ENCODE peak calls at places on chromosomes 3 and 15, in eight cellular contexts. C, H, K, A, T, S, F and M are unnamed samples.

GRCh38 chr3:106810461-106810733 is 566.8 kb upstream of the CCDC54 start:
- DNase-seq in T (no peak), H (no peak), A (no peak), C (no peak), S (no peak), F (no peak), K (no peak), M (no peak)

GRCh38 chr3:71398157-71398836 is 185.2 kb downstream of the FOXP1 start:
- DNase-seq in S (no peak), A (no peak), T (peak), K (no peak), C (no peak), F (no peak), H (no peak), M (no peak)

GRCh38 chr3:13538520-13539284 is 10.2 kb upstream of the FBLN2 start:
- DNase-seq in H (no peak), K (no peak), A (no peak), F (no peak), T (no peak), C (no peak), S (no peak), M (no peak)

GRCh38 chr3:53350652-53351051 is 3.3 kb upstream of the DCP1A start:
- DNase-seq in S (no peak), K (peak), A (peak), C (no peak), F (no peak), T (peak), H (no peak), M (no peak)

GRCh38 chr15:52191207-52191606 is at the start of gene GNB5:
- DNase-seq in F (no peak), C (no peak), A (no peak), H (no peak), T (no peak), S (peak), K (no peak), M (no peak)

GRCh38 chr3:152093901-152094300 is 174.8 kb upstream of the MBNL1 start:
- DNase-seq in T (no peak), S (no peak), K (no peak), C (no peak), H (no peak), F (no peak), A (no peak), M (no peak)

GRCh38 chr3:157104928-157105652 is 54.9 kb downstream of the CCNL1 start:
- DNase-seq in S (no peak), H (no peak), C (no peak), A (no peak), T (no peak), K (peak), F (no peak), M (no peak)

GRCh38 chr15:55630921-55631320 is 42.8 kb upstream of the PYGO1 start:
- DNase-seq in A (no peak), K (no peak), C (no peak), F (no peak), S (no peak), T (no peak), H (no peak), M (no peak)

GRCh38 chr3:65953881-65954733 is 84.6 kb downstream of the MAGI1 start:
- DNase-seq in S (no peak), F (no peak), H (peak), C (no peak), K (no peak), T (no peak), A (peak), M (no peak)

GRCh38 chr3:86961297-86961696 is 29.7 kb downstream of the VGLL3 start:
- DNase-seq in C (no peak), F (no peak), H (no peak), T (no peak), S (no peak), K (no peak), A (no peak), M (no peak)

GRCh38 chr15:84598993-84599392 is 1.8 kb upstream of the ZSCAN2 start:
- DNase-seq in C (no peak), K (peak), A (peak), H (peak), S (peak), F (no peak), T (peak), M (no peak)

GRCh38 chr3:76044601-76045600 is 259.6 kb upstream of the ZNF717 start:
- DNase-seq in K (no peak), S (peak), H (peak), C (no peak), T (peak), A (peak), F (no peak), M (no peak)

GRCh38 chr3:189863031-189863430 is 231.8 kb downstream of the TP63 start:
- DNase-seq in C (no peak), T (no peak), K (no peak), A (no peak), H (no peak), F (no peak), S (no peak), M (no peak)

GRCh38 chr3:107689355-107689754 is 166.6 kb downstream of the BBX start:
- DNase-seq in C (no peak), A (no peak), T (no peak), K (no peak), S (no peak), F (no peak), H (no peak), M (no peak)

GRCh38 chr3:33834117-33834495 is 35.7 kb downstream of the PDCD6IP start:
- DNase-seq in T (no peak), K (no peak), H (no peak), C (no peak), F (no peak), S (no peak), A (no peak), M (no peak)

GRCh38 chr15:83930813-83931212 is 276.9 kb downstream of the ADAMTSL3 start:
- DNase-seq in A (no peak), T (no peak), K (no peak), S (no peak), F (no peak), C (no peak), H (no peak), M (no peak)

GRCh38 chr15:67276666-67277065 is 22.1 kb downstream of the IQCH start:
- DNase-seq in C (no peak), S (no peak), A (no peak), T (no peak), H (no peak), K (no peak), F (no peak), M (no peak)

GRCh38 chr3:194009892-194010533 is 125.9 kb upstream of the HES1 start:
- DNase-seq in F (no peak), A (no peak), S (no peak), K (peak), C (no peak), T (no peak), H (no peak), M (no peak)

GRCh38 chr3:40313975-40314860 is 4.7 kb downstream of the EIF1B start:
- DNase-seq in H (no peak), A (no peak), S (no peak), C (no peak), K (no peak), T (no peak), F (no peak), M (no peak)

GRCh38 chr15:60660290-60661051 is 181.5 kb upstream of the ICE2 start:
- DNase-seq in H (no peak), T (no peak), F (no peak), C (no peak), K (no peak), S (peak), A (no peak), M (peak)

GRCh38 chr15:78989701-78990248 is 44.9 kb upstream of the CTSH start:
- DNase-seq in C (no peak), K (no peak), A (no peak), F (no peak), T (no peak), H (no peak), S (no peak), M (no peak)

GRCh38 chr3:136444581-136444980 is 194.4 kb downstream of the PCCB start:
- DNase-seq in S (no peak), H (no peak), F (no peak), K (no peak), A (no peak), T (no peak), C (no peak), M (peak)

GRCh38 chr3:138950701-138951100 is 3.7 kb downstream of the FOXL2NB start:
- DNase-seq in T (no peak), S (no peak), A (no peak), C (no peak), K (no peak), F (no peak), H (no peak), M (no peak)

GRCh38 chr15:82585072-82585471 is 44.8 kb upstream of the RPS17 start:
- DNase-seq in K (peak), C (no peak), T (no peak), S (no peak), F (no peak), H (no peak), A (no peak), M (no peak)

GRCh38 chr3:52633786-52634185 is 51.9 kb downstream of the PBRM1 start:
- DNase-seq in A (no peak), K (no peak), C (no peak), T (no peak), F (no peak), H (no peak), S (no peak), M (no peak)

GRCh38 chr15:89459271-89460038 is 36.9 kb downstream of the RHCG start:
- DNase-seq in C (no peak), A (no peak), H (no peak), T (no peak), S (no peak), F (no peak), K (no peak), M (no peak)

GRCh38 chr3:132180337-132180791 is 136.8 kb upstream of the ACP3 start:
- DNase-seq in S (peak), A (peak), C (no peak), F (no peak), K (peak), H (no peak), T (no peak), M (peak)

GRCh38 chr3:69671082-69671952 is 67.9 kb upstream of the MITF start:
- DNase-seq in C (no peak), S (peak), T (no peak), H (no peak), K (peak), A (peak), F (no peak), M (no peak)

GRCh38 chr15:77179541-77179998 is 108.7 kb upstream of the TSPAN3 start:
- DNase-seq in S (no peak), H (no peak), F (no peak), K (no peak), C (no peak), A (no peak), T (peak), M (no peak)

GRCh38 chr3:184366619-184367321 is 5.3 kb downstream of the POLR2H start:
- DNase-seq in A (no peak), H (no peak), K (no peak), S (no peak), T (no peak), C (no peak), F (no peak), M (no peak)

GRCh38 chr3:151974067-151974466 is 100.6 kb downstream of the SUCNR1 start:
- DNase-seq in T (no peak), K (no peak), F (no peak), C (no peak), H (no peak), A (no peak), S (peak), M (no peak)

GRCh38 chr3:172249039-172249438 is 199.2 kb downstream of the GHSR start:
- DNase-seq in S (no peak), K (no peak), A (no peak), F (no peak), H (no peak), C (no peak), T (no peak), M (peak)

GRCh38 chr3:184320099-184320445 is 5.7 kb downstream of the EIF4G1 start:
- DNase-seq in K (no peak), T (peak), S (peak), H (peak), F (no peak), A (peak), C (no peak), M (peak)

GRCh38 chr3:32596926-32597369 is 26.3 kb upstream of the DYNC1LI1 start:
- DNase-seq in A (no peak), F (no peak), C (no peak), T (no peak), H (no peak), K (no peak), S (no peak), M (no peak)

GRCh38 chr3:177286034-177286433 is 88.8 kb upstream of the TBL1XR1 start:
- DNase-seq in S (no peak), K (no peak), F (no peak), C (no peak), H (no peak), A (peak), T (no peak), M (no peak)

GRCh38 chr3:25001041-25001591 is 426.9 kb upstream of the RARB start:
- DNase-seq in C (no peak), K (no peak), F (no peak), A (no peak), T (no peak), S (no peak), H (no peak), M (no peak)